ENCODE peak calls at places on chromosomes 6 and 20, in seven cellular contexts. Q is H1, F is SK-N-SH, V is GM12878, I is HepG2, G is K562, C is GM12892. Y is an unnamed sample.

GRCh38 chr6:24997905-24998304 is 62.1 kb upstream of the RIPOR2 start:
- DNase-seq in Q (no peak), V (no peak), I (no peak), C (no peak), G (no peak), F (no peak), Y (no peak)

GRCh38 chr6:87575423-87575822 is 14.4 kb downstream of the RARS2 start:
- DNase-seq in Q (no peak), C (no peak), F (no peak), V (no peak), G (no peak), I (no peak), Y (no peak)

GRCh38 chr6:16301511-16301910 is 63.1 kb downstream of the GMPR start:
- DNase-seq in I (no peak), Q (no peak), C (no peak), G (no peak), F (no peak), V (peak), Y (peak)

GRCh38 chr6:56842602-56843475 is 112.1 kb upstream of the BEND6 start:
- DNase-seq in F (peak), C (peak), G (no peak), Q (no peak), V (no peak), I (no peak), Y (peak)

GRCh38 chr20:33884633-33885032 is 73.5 kb downstream of the CHMP4B start:
- DNase-seq in I (no peak), F (no peak), C (no peak), Q (no peak), G (no peak), V (no peak), Y (no peak)

GRCh38 chr6:33744895-33745546 is 1.7 kb downstream of the IP6K3 start:
- DNase-seq in I (no peak), G (no peak), C (no peak), F (no peak), V (no peak), Q (no peak), Y (no peak)

GRCh38 chr6:56490994-56491393 is 151.7 kb downstream of the DST start:
- DNase-seq in I (no peak), F (no peak), G (no peak), C (no peak), V (no peak), Q (no peak), Y (no peak)

GRCh38 chr20:61976650-61977332 is 88.9 kb downstream of the TAF4 start:
- DNase-seq in V (no peak), I (no peak), C (no peak), F (no peak), G (no peak), Q (no peak), Y (no peak)

GRCh38 chr6:12653396-12653910 is 63.1 kb upstream of the PHACTR1 start:
- DNase-seq in C (no peak), G (no peak), F (no peak), V (no peak), I (no peak), Q (no peak), Y (no peak)

GRCh38 chr6:30101939-30102700 is 10.8 kb downstream of the TRIM31 start:
- DNase-seq in F (peak), Q (peak), G (peak), C (peak), I (peak), V (no peak), Y (peak)

GRCh38 chr20:48828734-48829460 is 1.1 kb upstream of the PREX1 start:
- DNase-seq in V (no peak), C (no peak), G (peak), Q (no peak), I (no peak), F (peak), Y (no peak)

GRCh38 chr6:148557796-148558457 is 188.9 kb upstream of the UST start:
- DNase-seq in I (no peak), G (no peak), V (no peak), C (no peak), Q (no peak), F (no peak), Y (no peak)

GRCh38 chr6:8193541-8193940 is 91.2 kb upstream of the EEF1E1 start:
- DNase-seq in V (no peak), F (no peak), G (no peak), C (no peak), Q (no peak), I (no peak), Y (no peak)

GRCh38 chr20:35497780-35498189 is 31.7 kb downstream of the C20orf173 start:
- DNase-seq in C (no peak), V (no peak), I (no peak), G (no peak), F (no peak), Q (no peak), Y (no peak)

GRCh38 chr6:22250486-22250885 is 46.4 kb downstream of the PRL start:
- DNase-seq in F (no peak), Q (peak), C (no peak), G (no peak), V (no peak), I (no peak), Y (no peak)

GRCh38 chr6:39430968-39431523 is 108.5 kb upstream of the KCNK16 start:
- DNase-seq in I (no peak), V (no peak), G (no peak), F (peak), Q (no peak), C (no peak), Y (no peak)

GRCh38 chr20:58511364-58511763 is 3.8 kb downstream of the APCDD1L start:
- DNase-seq in V (no peak), G (no peak), Q (no peak), F (peak), C (no peak), I (no peak), Y (no peak)

GRCh38 chr6:34143884-34144580 is 1.9 kb downstream of the GRM4 start:
- DNase-seq in G (peak), Q (no peak), V (no peak), C (no peak), F (peak), I (peak), Y (peak)

GRCh38 chr6:1610497-1611321 is 994 bp downstream of the FOXC1 start:
- DNase-seq in I (peak), C (no peak), G (no peak), V (no peak), F (no peak), Q (no peak), Y (no peak)

GRCh38 chr6:47308674-47309325 is 905 bp downstream of the TNFRSF21 start:
- DNase-seq in G (peak), F (peak), V (no peak), I (no peak), C (peak), Q (no peak), Y (no peak)

GRCh38 chr6:44009425-44010321 is 117.6 kb downstream of the MRPL14 start:
- DNase-seq in G (no peak), F (no peak), Q (no peak), V (no peak), C (no peak), I (no peak), Y (no peak)

GRCh38 chr6:120202878-120203277 is 853.3 kb upstream of the MAN1A1 start:
- DNase-seq in G (no peak), I (no peak), C (no peak), V (no peak), Q (no peak), F (no peak), Y (no peak)

GRCh38 chr6:155495011-155495768 is 39.6 kb upstream of the NOX3 start:
- DNase-seq in I (peak), F (peak), G (no peak), C (no peak), V (no peak), Q (peak), Y (no peak)

GRCh38 chr20:24502661-24503060 is 33.2 kb downstream of the SYNDIG1 start:
- DNase-seq in G (no peak), V (no peak), Q (no peak), I (no peak), C (no peak), F (no peak), Y (no peak)

GRCh38 chr6:154962751-154963150 is 32.4 kb upstream of the TIAM2 start:
- DNase-seq in Q (no peak), F (no peak), G (no peak), V (no peak), C (no peak), I (peak), Y (no peak)

GRCh38 chr6:16345449-16346330 is 107.3 kb downstream of the GMPR start:
- DNase-seq in C (no peak), G (peak), F (peak), V (no peak), Q (no peak), I (peak), Y (no peak)

GRCh38 chr6:113340371-113340770 is 516.8 kb upstream of the MARCKS start:
- DNase-seq in G (no peak), I (no peak), Q (no peak), F (no peak), C (no peak), V (no peak), Y (no peak)

GRCh38 chr6:70221025-70221714 is 81.7 kb downstream of the COL9A1 start:
- DNase-seq in F (peak), G (peak), C (peak), V (no peak), I (peak), Q (no peak), Y (peak)

GRCh38 chr6:153312633-153313032 is 181.6 kb upstream of the RGS17 start:
- DNase-seq in V (no peak), C (no peak), G (no peak), Q (no peak), I (peak), F (peak), Y (no peak)

GRCh38 chr6:130982060-130982459 is 81.0 kb downstream of the EPB41L2 start:
- DNase-seq in I (no peak), V (no peak), C (no peak), Q (no peak), F (no peak), G (no peak), Y (no peak)

GRCh38 chr6:92122746-92123145 is 1296.6 kb downstream of the EPHA7 start:
- DNase-seq in V (no peak), C (no peak), G (no peak), Q (no peak), I (peak), F (peak), Y (no peak)

GRCh38 chr6:3315841-3316240 is 57.1 kb downstream of the PSMG4 start:
- DNase-seq in G (no peak), I (no peak), V (no peak), F (no peak), C (no peak), Q (no peak), Y (no peak)

GRCh38 chr20:57464642-57465211 is 60.2 kb downstream of the CTCFL start:
- DNase-seq in C (no peak), G (peak), F (no peak), I (peak), V (no peak), Q (no peak), Y (no peak)

GRCh38 chr20:62860391-62860923 is 1.2 kb downstream of the TCFL5 start:
- DNase-seq in C (no peak), V (no peak), I (peak), F (no peak), G (no peak), Q (no peak), Y (no peak)

GRCh38 chr6:8100159-8100854 is 2.0 kb downstream of the EEF1E1 start:
- DNase-seq in C (no peak), G (no peak), F (no peak), I (no peak), Q (no peak), V (no peak), Y (no peak)

GRCh38 chr6:16805190-16805860 is 44.1 kb upstream of the ATXN1 start:
- DNase-seq in C (no peak), G (no peak), I (peak), Q (no peak), F (no peak), V (no peak), Y (no peak)

GRCh38 chr6:111482959-111483735 is at the start of gene REV3L:
- DNase-seq in V (peak), C (peak), Q (peak), F (peak), I (peak), G (peak), Y (peak)

GRCh38 chr6:166598441-166599138 is 12.1 kb upstream of the RAMACL start:
- DNase-seq in G (no peak), F (no peak), V (no peak), I (no peak), C (no peak), Q (no peak), Y (no peak)
- TF ChIP-seq TAF1 in G (no peak), F (peak), V (no peak), I (no peak), C (no peak), Q (no peak), Y (no peak)

GRCh38 chr20:11159728-11160127 is 485.9 kb upstream of the JAG1 start:
- DNase-seq in C (no peak), G (no peak), Q (no peak), V (peak), I (no peak), F (no peak), Y (no peak)
- TF ChIP-seq TAF1 in C (no peak), G (no peak), Q (no peak), V (no peak), I (no peak), F (no peak), Y (no peak)

GRCh38 chr6:5866547-5867051 is 140.1 kb downstream of the NRN1 start:
- DNase-seq in V (no peak), I (peak), G (no peak), C (no peak), Q (no peak), F (no peak), Y (no peak)
- TF ChIP-seq TAF1 in V (no peak), I (no peak), G (no peak), C (no peak), Q (no peak), F (no peak), Y (no peak)

DNA sequence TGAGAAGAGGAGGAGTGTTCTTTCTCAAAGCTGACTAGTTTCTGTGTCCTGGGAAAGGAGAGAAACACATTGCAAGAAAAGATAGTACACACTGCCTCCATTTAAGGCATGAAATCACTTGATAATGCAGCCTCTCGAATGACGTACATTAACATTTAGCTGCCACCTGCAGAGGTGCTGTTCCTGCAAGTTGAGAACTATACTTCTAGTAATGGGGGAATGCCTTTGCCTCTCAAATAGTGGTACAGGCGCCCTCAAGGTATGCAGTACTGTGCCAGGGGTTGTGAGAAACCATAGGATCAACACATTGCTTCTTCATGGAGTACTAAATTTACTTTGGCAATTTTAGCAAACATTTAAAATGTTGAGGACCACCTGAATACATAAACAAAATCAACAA is 20.1 kb downstream of the IMPG1 start:
- DNase-seq in G (no peak), Q (no peak), F (no peak), I (no peak), V (no peak), C (no peak), Y (no peak)
- TF ChIP-seq TAF1 in G (no peak), Q (no peak), F (no peak), I (no peak), V (no peak), C (no peak), Y (no peak)

DNA sequence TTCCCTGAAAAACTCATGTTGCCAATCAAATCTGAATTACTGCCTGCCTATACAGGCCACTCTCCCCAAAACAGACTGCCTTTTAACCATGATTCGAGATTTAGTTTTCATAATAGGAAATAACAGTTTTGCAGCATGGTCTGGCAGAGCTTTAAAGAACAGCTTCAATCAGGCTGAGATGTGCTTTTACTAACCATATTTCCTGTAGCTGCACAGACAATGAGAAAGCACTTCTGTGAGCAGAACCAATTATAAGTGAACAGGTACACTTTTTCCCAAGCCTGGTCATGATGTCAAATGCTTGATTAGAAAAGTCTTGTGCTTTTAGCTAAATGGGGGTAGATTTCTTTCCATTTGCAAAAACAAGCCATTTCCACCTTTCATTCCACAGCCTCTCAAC is 108.2 kb downstream of the THEMIS start:
- DNase-seq in G (no peak), Q (no peak), C (no peak), F (no peak), I (no peak), V (no peak), Y (no peak)
- TF ChIP-seq TAF1 in G (no peak), Q (no peak), C (no peak), F (no peak), I (no peak), V (no peak), Y (no peak)

GRCh38 chr6:161303628-161304340 is 29.9 kb upstream of the AGPAT4 start:
- DNase-seq in F (no peak), C (no peak), V (no peak), Q (no peak), I (no peak), G (no peak), Y (no peak)

GRCh38 chr6:161300823-161301222 is 27.0 kb upstream of the AGPAT4 start:
- DNase-seq in G (no peak), Q (no peak), V (no peak), C (no peak), I (no peak), F (no peak), Y (no peak)

GRCh38 chr6:161302949-161303348 is 29.1 kb upstream of the AGPAT4 start:
- DNase-seq in C (no peak), F (no peak), G (no peak), I (no peak), Q (no peak), V (no peak), Y (no peak)

GRCh38 chr6:161305860-161306259 is 32.0 kb upstream of the AGPAT4 start:
- DNase-seq in V (no peak), G (no peak), Q (no peak), F (no peak), C (no peak), I (no peak), Y (no peak)

GRCh38 chr6:161301338-161301737 is 27.5 kb upstream of the AGPAT4 start:
- DNase-seq in Q (no peak), G (no peak), C (no peak), I (no peak), F (no peak), V (no peak), Y (no peak)
- TF ChIP-seq TAF1 in Q (no peak), G (no peak), C (no peak), I (no peak), F (no peak), V (no peak), Y (no peak)